ENCODE peak calls at places on chromosome 10, in four cellular contexts. E is HCT116, H is GM12878, R is Panc1. K is an unnamed sample.

GRCh38 chr10:122126763-122127659 is 138.0 kb downstream of the TACC2 start:
- DNase-seq in H (no peak), E (peak; percentile 58), R (no peak), K (no peak)

GRCh38 chr10:100553929-100554328 is 18.2 kb downstream of the HIF1AN start:
- DNase-seq in R (no peak), H (no peak), E (no peak), K (no peak)

GRCh38 chr10:124744688-124745055 is 494 bp upstream of the FAM53B start:
- DNase-seq in H (no peak), R (no peak), E (peak; percentile 22), K (no peak)

GRCh38 chr10:77635402-77636227 is 2.0 kb downstream of the KCNMA1 start:
- DNase-seq in R (no peak), E (no peak), H (no peak), K (no peak)

GRCh38 chr10:101015582-101015973 is 15.4 kb downstream of the PDZD7 start:
- DNase-seq in E (no peak), R (no peak), H (no peak), K (no peak)

GRCh38 chr10:77016278-77016815 is 621.3 kb downstream of the KCNMA1 start:
- DNase-seq in E (no peak), H (no peak), R (no peak), K (no peak)

GRCh38 chr10:76172020-76172419 is 740.6 kb downstream of the LRMDA start:
- DNase-seq in E (no peak), R (no peak), H (no peak), K (no peak)

GRCh38 chr10:121900443-121901174 is 27.2 kb downstream of the ATE1 start:
- DNase-seq in R (peak; percentile 55), E (peak; percentile 52), H (no peak), K (peak; percentile 40)

GRCh38 chr10:116707981-116708380 is 34.4 kb downstream of the HSPA12A start:
- DNase-seq in E (no peak), H (no peak), R (no peak), K (no peak)

GRCh38 chr10:6229746-6230145 is 27.0 kb downstream of the PFKFB3 start:
- DNase-seq in H (no peak), R (no peak), E (no peak), K (no peak)
- TF ChIP-seq REST in H (no peak), R (no peak), E (no peak), K (no peak)

DNA sequence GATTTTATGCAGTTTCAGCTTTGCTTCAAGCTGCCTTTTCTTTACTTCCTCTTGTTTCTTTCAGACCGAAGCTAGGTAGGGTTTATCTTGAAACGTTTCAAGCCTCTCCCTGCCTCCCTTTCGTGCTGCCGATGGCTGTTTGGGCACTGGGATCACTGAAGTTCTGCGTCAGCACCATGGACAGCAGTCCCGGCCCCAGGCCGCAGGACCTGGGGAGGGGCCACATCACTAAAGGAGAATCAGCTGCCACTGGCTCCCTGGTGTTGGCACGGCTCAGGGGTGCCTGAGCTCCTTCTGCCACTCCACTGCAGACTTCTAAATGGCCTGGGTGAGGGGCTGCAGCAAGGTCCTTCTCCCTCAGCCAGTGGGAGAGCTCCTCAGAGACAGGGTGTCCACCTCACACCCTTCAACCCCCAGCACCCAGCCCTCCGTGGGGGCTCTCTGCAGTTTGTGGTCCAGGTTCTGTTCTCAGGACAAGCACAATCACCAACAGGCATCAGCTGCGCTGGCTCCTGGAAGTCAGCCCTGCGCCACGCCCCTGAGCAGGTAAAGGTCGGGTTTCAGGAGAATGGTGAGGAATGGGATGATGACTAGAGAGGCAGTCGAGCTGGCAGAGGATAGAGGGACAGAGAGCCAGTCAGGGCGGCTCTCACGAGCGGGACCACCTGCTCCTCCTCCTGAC is 387.2 kb downstream of the TCERG1L start:
- DNase-seq in E (no peak), H (no peak), R (no peak), K (no peak)
- TF ChIP-seq REST in E (peak; percentile 50), H (peak; percentile 81), R (peak; percentile 88), K (peak; percentile 97)

DNA sequence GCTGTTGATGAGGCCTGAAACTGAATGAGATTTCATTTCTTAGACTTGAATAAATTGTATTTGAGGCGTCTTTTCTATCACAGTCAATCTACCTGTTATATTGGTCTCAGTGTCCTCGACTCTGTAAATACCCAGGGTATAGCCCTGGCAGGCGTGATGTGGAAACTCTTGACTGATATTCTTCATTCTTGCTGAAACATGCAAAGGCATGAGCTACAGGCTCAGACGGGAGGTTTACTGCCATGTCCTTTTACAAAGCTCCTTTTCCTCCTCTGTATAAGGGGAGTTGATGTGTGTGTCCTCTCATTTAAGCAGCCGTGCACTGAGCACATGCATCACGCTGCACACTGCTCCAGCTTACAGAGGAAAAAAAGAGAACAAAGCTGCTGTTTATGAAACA is 440.5 kb upstream of the AKR1E2 start:
- DNase-seq in E (no peak), H (no peak), R (no peak), K (no peak)
- TF ChIP-seq REST in E (no peak), H (no peak), R (no peak), K (no peak)

GRCh38 chr10:16586358-16587138 is 64.9 kb upstream of the C1QL3 start:
- DNase-seq in E (no peak), R (no peak), H (peak; percentile 54), K (no peak)

GRCh38 chr10:16581202-16581601 is 59.5 kb upstream of the C1QL3 start:
- DNase-seq in R (no peak), H (no peak), E (no peak), K (peak; percentile 1)

GRCh38 chr10:16585103-16585502 is 63.4 kb upstream of the C1QL3 start:
- DNase-seq in R (no peak), E (no peak), H (peak; percentile 48), K (no peak)

DNA sequence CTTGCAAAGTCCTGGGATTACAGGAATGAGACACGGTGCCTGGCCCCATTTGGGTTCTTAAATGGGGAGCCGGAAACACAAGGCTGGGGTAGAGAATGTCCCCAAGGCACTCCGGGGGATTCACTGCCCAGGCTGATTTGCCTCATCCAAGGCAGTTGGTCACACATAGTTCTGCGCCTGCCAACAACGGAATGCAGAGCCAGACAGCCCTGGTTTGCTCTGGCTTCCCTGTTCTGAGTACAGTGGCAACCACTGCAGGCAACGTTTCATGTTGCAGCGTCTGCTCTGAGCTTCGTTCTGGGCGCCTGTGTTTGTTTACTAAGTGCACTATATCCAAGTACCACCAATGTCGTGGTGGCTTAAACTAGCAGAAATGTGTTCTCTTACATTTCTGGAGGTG is 61.7 kb upstream of the C1QL3 start:
- DNase-seq in H (no peak), R (no peak), E (no peak), K (no peak)
- TF ChIP-seq REST in H (no peak), R (no peak), E (no peak), K (no peak)

DNA sequence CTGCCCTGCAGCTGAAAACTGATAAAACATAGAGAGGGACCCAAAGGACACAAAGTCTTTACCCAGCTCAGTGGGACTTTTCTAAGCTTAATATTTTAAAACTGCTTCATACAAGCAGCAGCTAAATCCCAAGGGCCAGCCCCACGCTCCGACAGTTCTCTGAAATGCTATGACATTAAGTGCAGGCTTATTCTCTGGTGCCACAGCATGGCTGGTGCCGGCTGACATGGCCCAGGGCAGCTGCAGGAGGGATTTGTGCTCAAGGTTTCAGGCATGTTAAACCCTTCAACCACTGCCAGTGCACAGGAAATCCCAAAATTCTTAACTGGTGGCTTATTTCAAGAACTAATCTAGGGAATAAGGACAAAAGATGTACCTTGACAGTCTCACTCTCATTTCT is 170.9 kb downstream of the PARD3 start:
- DNase-seq in E (no peak), R (no peak), H (no peak), K (no peak)
- TF ChIP-seq REST in E (no peak), R (no peak), H (no peak), K (no peak)